ENCODE peak calls at places on chromosomes 13 and 19, in four cellular contexts. Q is CD4-positive, alpha-beta T cell; G is transverse colon; X is lower leg skin. T is an unnamed sample.

GRCh38 chr19:50250450-50251136 is 47.2 kb downstream of the MYH14 start:
- DNase-seq in X (no peak), G (no peak), Q (no peak), T (no peak)

GRCh38 chr19:37218592-37218935 is 550 bp downstream of the ZNF383 start:
- DNase-seq in G (no peak), X (no peak), Q (no peak), T (no peak)

GRCh38 chr13:87122551-87122950 is 548.6 kb upstream of the SLITRK5 start:
- DNase-seq in G (no peak), Q (no peak), X (no peak), T (no peak)

GRCh38 chr19:35899547-35900214 is 659 bp downstream of the NFKBID start:
- DNase-seq in Q (peak; percentile 82), G (peak; percentile 89), X (peak; percentile 95), T (peak; percentile 49)

GRCh38 chr19:40610396-40611064 is 9.4 kb downstream of the LTBP4 start:
- DNase-seq in G (peak; percentile 73), Q (peak; percentile 72), X (peak; percentile 96), T (no peak)

GRCh38 chr19:5316138-5316537 is 24.5 kb downstream of the PTPRS start:
- DNase-seq in G (no peak), X (no peak), Q (no peak), T (no peak)

GRCh38 chr19:37930416-37930815 is 23.4 kb downstream of the SIPA1L3 start:
- DNase-seq in X (no peak), G (no peak), Q (no peak), T (no peak)

GRCh38 chr13:31166591-31166990 is 4.9 kb upstream of the HSPH1 start:
- DNase-seq in X (no peak), Q (no peak), G (no peak), T (no peak)

GRCh38 chr13:98985591-98985990 is 7.7 kb upstream of the DOCK9 start:
- DNase-seq in X (no peak), G (no peak), Q (no peak), T (no peak)

GRCh38 chr13:25489238-25489637 is 117.5 kb downstream of the ATP8A2 start:
- DNase-seq in X (no peak), G (no peak), Q (no peak), T (no peak)

GRCh38 chr13:67023088-67023893 is 206.8 kb downstream of the PCDH9 start:
- DNase-seq in Q (no peak), G (no peak), X (no peak), T (peak; percentile 9)

GRCh38 chr19:16200776-16201391 is 3.2 kb downstream of the AP1M1 start:
- DNase-seq in Q (no peak), G (no peak), X (no peak), T (no peak)

GRCh38 chr13:98208606-98209005 is 31.5 kb upstream of the RNF113B start:
- DNase-seq in G (no peak), X (no peak), Q (no peak), T (no peak)

GRCh38 chr19:5356428-5356827 is 15.8 kb upstream of the PTPRS start:
- DNase-seq in X (no peak), G (no peak), Q (no peak), T (no peak)

GRCh38 chr13:33112745-33113144 is 96.5 kb downstream of the KL start:
- DNase-seq in X (no peak), G (no peak), Q (no peak), T (no peak)

GRCh38 chr19:632228-633067 is 889 bp downstream of the POLRMT start:
- DNase-seq in G (peak; percentile 78), Q (no peak), X (no peak), T (peak; percentile 51)

GRCh38 chr19:19719798-19720197 is 13.1 kb downstream of the ZNF14 start:
- DNase-seq in Q (no peak), X (no peak), G (no peak), T (no peak)

GRCh38 chr19:20926796-20927195 is 3.7 kb downstream of the ZNF85 start:
- DNase-seq in G (no peak), X (no peak), Q (no peak), T (no peak)

GRCh38 chr13:61275740-61276139 is 139.9 kb downstream of the PCDH20 start:
- DNase-seq in X (no peak), Q (no peak), G (no peak), T (no peak)

GRCh38 chr19:42325896-42326771 is 699 bp downstream of the MEGF8 start:
- DNase-seq in G (no peak), Q (peak; percentile 4), X (peak; percentile 88), T (peak; percentile 39)

GRCh38 chr13:110445722-110446569 is 115.6 kb downstream of the RAB20 start:
- DNase-seq in X (peak; percentile 83), G (no peak), Q (no peak), T (no peak)

GRCh38 chr13:57123660-57124059 is 17.1 kb upstream of the PRR20A start:
- DNase-seq in Q (no peak), X (no peak), G (no peak), T (no peak)

GRCh38 chr13:27794075-27794691 is 1.9 kb downstream of the GSX1 start:
- DNase-seq in X (no peak), Q (no peak), G (no peak), T (no peak)

GRCh38 chr19:2227415-2228156 is 8.5 kb downstream of the PLEKHJ1 start:
- DNase-seq in Q (no peak), G (peak; percentile 71), X (no peak), T (no peak)

GRCh38 chr19:30695171-30695875 is 323.1 kb downstream of the ZNF536 start:
- DNase-seq in X (peak; percentile 45), G (no peak), Q (no peak), T (peak; percentile 47)

GRCh38 chr13:28650284-28650683 is 8.6 kb upstream of the POMP start:
- DNase-seq in Q (no peak), G (no peak), X (no peak), T (no peak)

GRCh38 chr13:105266615-105267014 is 1268.8 kb downstream of the EFNB2 start:
- DNase-seq in G (no peak), X (no peak), Q (no peak), T (no peak)
- TF ChIP-seq CTCF in G (no peak), X (no peak), Q (no peak), T (no peak)

GRCh38 chr13:102657630-102658029 is 37.2 kb downstream of the METTL21C start:
- DNase-seq in Q (no peak), X (no peak), G (no peak), T (no peak)
- TF ChIP-seq CTCF in Q (peak; percentile 13), X (no peak), G (no peak), T (peak; percentile 52)

DNA sequence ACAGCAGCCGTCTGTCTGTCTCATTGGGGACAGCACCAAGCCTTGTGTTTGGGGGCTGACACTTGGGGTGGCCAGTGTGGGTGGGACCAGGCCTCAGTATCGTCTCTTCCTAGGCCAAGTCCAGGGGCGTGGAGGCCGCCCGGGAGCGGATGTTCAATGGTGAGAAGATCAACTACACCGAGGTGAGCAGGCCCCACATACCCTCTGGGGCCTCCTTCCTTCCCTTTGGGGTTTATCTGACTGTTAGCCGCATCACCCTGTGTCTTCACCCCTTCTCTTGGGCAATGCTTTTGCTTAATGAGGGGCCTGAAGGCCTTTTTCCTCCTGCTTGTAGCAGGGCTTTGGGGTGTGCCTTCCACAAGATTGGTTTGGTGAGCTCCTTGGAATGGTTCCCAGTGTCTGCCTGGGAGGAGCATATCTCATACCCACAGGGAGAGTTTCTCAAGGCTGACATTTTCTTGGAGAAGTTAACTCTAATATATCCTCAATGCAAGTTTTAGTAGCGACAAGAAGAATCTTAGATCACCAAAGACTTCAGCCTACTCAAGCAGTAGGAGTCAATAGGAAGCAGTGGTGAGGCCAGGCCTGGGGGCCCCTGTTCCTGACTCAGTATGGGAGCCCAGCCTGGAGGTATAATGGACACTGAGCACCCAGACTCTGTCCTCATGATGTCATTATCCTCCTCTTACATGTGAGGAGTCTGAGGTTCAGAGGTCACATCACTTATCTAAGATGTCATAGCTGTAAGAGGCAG is 1.9 kb downstream of the GPI start:
- DNase-seq in G (no peak), X (no peak), Q (no peak), T (no peak)
- TF ChIP-seq CTCF in G (no peak), X (no peak), Q (no peak), T (no peak)

DNA sequence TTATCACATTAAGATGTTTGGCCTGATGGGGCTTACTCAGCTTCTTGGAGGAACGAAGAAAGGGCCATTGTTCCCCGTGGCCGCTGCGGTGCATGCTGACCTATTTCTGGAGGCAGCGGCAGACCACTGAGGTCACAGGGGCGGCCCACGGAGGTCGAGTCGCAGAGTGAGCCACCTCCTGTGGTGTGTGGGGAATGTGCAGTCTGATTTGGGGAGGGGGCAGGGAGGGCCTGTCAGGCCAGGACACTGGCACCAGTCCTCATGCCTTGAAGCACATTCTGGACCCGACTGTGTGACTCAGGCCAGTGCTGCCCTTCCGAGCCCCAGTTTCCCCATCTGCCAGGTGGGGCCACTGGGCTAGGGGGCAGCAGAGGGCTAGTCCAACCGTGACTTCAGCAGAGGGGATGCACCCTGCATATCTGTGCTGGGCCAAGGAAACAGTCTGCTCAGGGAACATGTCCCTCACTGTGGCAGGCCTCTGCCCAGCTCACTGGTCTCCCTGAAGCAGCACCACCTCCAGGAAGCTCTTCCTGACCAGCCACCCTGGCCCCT is 6.3 kb downstream of the SLC7A10 start:
- DNase-seq in Q (no peak), X (no peak), G (no peak), T (no peak)
- TF ChIP-seq CTCF in Q (no peak), X (no peak), G (no peak), T (no peak)

T was measured in endothelial cell.